ENCODE peak calls at places on chromosome 15, in six cellular contexts. O is stimulated activated CD4-positive, alpha-beta T cell treated with anti-CD3 and anti-CD28 coated beads, Interleukin-12 subunit alpha, Interleukin-12 subunit beta, amount 100 ng/mL, for 24 hours; C is cardiac muscle cell; F is amniotic stem cell; K is SK-N-DZ; W is A549. B is an unnamed sample.

GRCh38 chr15:64746921-64747320 is 28.5 kb downstream of the RBPMS2 start:
- DNase-seq in K (no peak), W (no peak), C (no peak), F (no peak), O (no peak), B (no peak)

GRCh38 chr15:56813995-56814394 is 80.7 kb upstream of the ZNF280D start:
- DNase-seq in K (no peak), O (no peak), C (no peak), F (no peak), W (no peak), B (no peak)

GRCh38 chr15:77959094-77959879 is 118.2 kb downstream of the TBC1D2B start:
- DNase-seq in K (peak), O (peak), F (peak), W (peak), C (peak), B (peak)

GRCh38 chr15:70789213-70789612 is 25.9 kb upstream of the UACA start:
- DNase-seq in F (no peak), K (no peak), O (no peak), W (peak), C (no peak), B (no peak)

GRCh38 chr15:83446904-83447708 is at the start of gene SH3GL3:
- DNase-seq in W (peak), C (peak), O (peak), K (peak), F (peak), B (peak)

GRCh38 chr15:37015025-37015424 is 85.3 kb downstream of the MEIS2 start:
- DNase-seq in C (peak), F (peak), W (no peak), K (no peak), O (no peak), B (no peak)

GRCh38 chr15:75446146-75446545 is 5.3 kb downstream of the SIN3A start:
- DNase-seq in C (no peak), F (no peak), K (no peak), O (no peak), W (no peak), B (no peak)

GRCh38 chr15:53448215-53449001 is 311.1 kb downstream of the WDR72 start:
- DNase-seq in K (no peak), C (no peak), F (no peak), O (no peak), W (no peak), B (no peak)

GRCh38 chr15:22258402-22259150 is 178.2 kb downstream of the OR4M2 start:
- DNase-seq in O (no peak), K (no peak), C (no peak), W (peak), F (no peak), B (no peak)

GRCh38 chr15:69750253-69750652 is 297.6 kb downstream of the RPLP1 start:
- DNase-seq in F (no peak), K (no peak), O (no peak), W (no peak), C (no peak), B (no peak)

GRCh38 chr15:79450648-79451047 is 18.5 kb downstream of the MINAR1 start:
- DNase-seq in F (no peak), C (no peak), O (no peak), K (no peak), W (no peak), B (no peak)

GRCh38 chr15:31300208-31300661 is 26.4 kb upstream of the KLF13 start:
- DNase-seq in C (no peak), F (no peak), W (no peak), K (no peak), O (no peak), B (no peak)

GRCh38 chr15:80619677-80620076 is 75.4 kb upstream of the ABHD17C start:
- DNase-seq in F (peak), O (no peak), C (no peak), K (no peak), W (no peak), B (no peak)

GRCh38 chr15:78159395-78159794 is 10.2 kb downstream of the IDH3A start:
- DNase-seq in W (no peak), F (no peak), C (no peak), K (no peak), O (no peak), B (no peak)

GRCh38 chr15:48565560-48566482 is 79.7 kb downstream of the FBN1 start:
- DNase-seq in F (peak), W (peak), K (no peak), O (no peak), C (no peak), B (no peak)

GRCh38 chr15:92681141-92681622 is 25.6 kb upstream of the FAM174B start:
- DNase-seq in C (no peak), O (no peak), W (peak), K (no peak), F (peak), B (no peak)

GRCh38 chr15:74375303-74375693 is 7.9 kb upstream of the CYP11A1 start:
- DNase-seq in O (peak), C (peak), F (no peak), W (peak), K (peak), B (peak)

GRCh38 chr15:74768771-74769342 is 13.0 kb upstream of the CSK start:
- DNase-seq in W (peak), O (no peak), F (no peak), C (peak), K (peak), B (peak)

B was measured in ovary.